ENCODE peak calls at places on chromosomes 1 and 21, in six cellular contexts. N, X, F, L, I and H are unnamed samples.

GRCh38 chr1:25998075-25998761 is 355 bp upstream of the PAFAH2 start:
- DNase-seq in I (peak; percentile 98), N (peak; percentile 95), F (peak; percentile 100), L (peak; percentile 88), X (peak; percentile 98), H (peak; percentile 93)

GRCh38 chr21:35682874-35683549 is 377.3 kb downstream of the SETD4 start:
- DNase-seq in X (no peak), I (no peak), L (no peak), F (peak; percentile 16), N (no peak), H (no peak)

GRCh38 chr1:233230011-233230410 is 65.5 kb downstream of the PCNX2 start:
- DNase-seq in N (no peak), L (no peak), I (no peak), F (no peak), X (no peak), H (no peak)

GRCh38 chr1:84062496-84062895 is 63.6 kb upstream of the TTLL7 start:
- DNase-seq in N (no peak), X (no peak), L (no peak), F (no peak), I (no peak), H (no peak)

GRCh38 chr1:33030575-33030974 is 6.1 kb downstream of the AK2 start:
- DNase-seq in L (no peak), I (no peak), N (no peak), F (peak; percentile 83), X (no peak), H (no peak)

GRCh38 chr1:176102700-176103244 is 104.3 kb downstream of the COP1 start:
- DNase-seq in N (no peak), L (no peak), X (no peak), F (peak; percentile 3), I (no peak), H (no peak)

GRCh38 chr1:77170687-77171086 is 48.5 kb downstream of the PIGK start:
- DNase-seq in N (no peak), F (peak; percentile 76), X (no peak), L (no peak), I (no peak), H (no peak)

GRCh38 chr1:117113199-117113598 is 8.3 kb downstream of the TRIM45 start:
- DNase-seq in I (no peak), X (no peak), L (no peak), F (no peak), N (no peak), H (no peak)

GRCh38 chr1:156648496-156648895 is 6.6 kb downstream of the BCAN start:
- DNase-seq in N (no peak), L (no peak), F (no peak), X (no peak), I (no peak), H (no peak)

GRCh38 chr1:43288058-43288784 is 2.8 kb upstream of the C1orf210 start:
- DNase-seq in F (no peak), I (no peak), L (no peak), X (no peak), N (no peak), H (no peak)

GRCh38 chr1:212630159-212630900 is 21.8 kb downstream of the ATF3 start:
- DNase-seq in X (peak; percentile 81), I (peak; percentile 84), L (peak; percentile 32), F (peak; percentile 66), N (peak; percentile 72), H (peak; percentile 39)

GRCh38 chr1:25253911-25254310 is 6.7 kb upstream of the RSRP1 start:
- DNase-seq in L (no peak), F (no peak), X (no peak), N (no peak), I (peak; percentile 43), H (no peak)

GRCh38 chr1:99645699-99646531 is at the start of gene PALMD:
- DNase-seq in I (peak; percentile 32), F (no peak), N (peak; percentile 39), X (no peak), L (no peak), H (no peak)

GRCh38 chr1:53110370-53111072 is 31.9 kb downstream of the SLC1A7 start:
- DNase-seq in N (no peak), F (peak; percentile 54), L (no peak), I (no peak), X (no peak), H (no peak)

GRCh38 chr1:171188388-171189266 is 3.5 kb downstream of the FMO2 start:
- DNase-seq in X (peak; percentile 55), L (no peak), I (peak; percentile 58), F (peak; percentile 91), N (peak; percentile 42), H (no peak)

GRCh38 chr1:245091818-245092637 is 62.8 kb upstream of the KIF26B start:
- DNase-seq in X (no peak), I (no peak), F (peak; percentile 94), L (no peak), N (peak; percentile 24), H (no peak)

GRCh38 chr1:211735208-211736170 is 60.1 kb upstream of the NEK2 start:
- DNase-seq in I (peak; percentile 44), F (peak; percentile 84), X (no peak), N (no peak), L (no peak), H (no peak)

GRCh38 chr1:1426961-1427934 is 6.2 kb upstream of the ANKRD65 start:
- DNase-seq in F (no peak), N (peak; percentile 69), X (no peak), L (no peak), I (peak; percentile 87), H (no peak)

GRCh38 chr21:18529253-18529652 is 125.7 kb upstream of the TMPRSS15 start:
- DNase-seq in F (peak; percentile 1), X (no peak), I (no peak), N (no peak), L (no peak), H (no peak)

GRCh38 chr1:156591432-156592157 is at the start of gene NAXE:
- DNase-seq in L (peak; percentile 73), F (peak; percentile 64), I (peak; percentile 81), X (peak; percentile 81), N (peak; percentile 73), H (peak; percentile 63)

GRCh38 chr1:172431721-172432192 is 11.3 kb downstream of the C1orf105 start:
- DNase-seq in F (no peak), L (no peak), N (no peak), X (no peak), I (peak; percentile 41), H (no peak)

GRCh38 chr1:77271851-77272250 is 10.0 kb upstream of the AK5 start:
- DNase-seq in X (no peak), F (peak; percentile 51), I (no peak), L (no peak), N (no peak), H (no peak)

GRCh38 chr1:221487781-221488520 is 253.9 kb downstream of the DUSP10 start:
- DNase-seq in N (no peak), F (peak; percentile 5), I (no peak), X (no peak), L (no peak), H (no peak)

GRCh38 chr1:108829498-108829916 is 27.4 kb downstream of the AKNAD1 start:
- DNase-seq in L (no peak), N (no peak), F (no peak), I (no peak), X (no peak), H (no peak)

GRCh38 chr1:160651428-160652064 is 4.7 kb upstream of the SLAMF1 start:
- DNase-seq in X (peak; percentile 38), N (no peak), I (no peak), L (no peak), F (no peak), H (no peak)

GRCh38 chr1:31984419-31985347 is 29.0 kb upstream of the KHDRBS1 start:
- DNase-seq in L (no peak), F (peak; percentile 40), N (no peak), I (no peak), X (no peak), H (peak; percentile 6)

GRCh38 chr1:181126871-181127587 is 38.5 kb downstream of the IER5 start:
- DNase-seq in X (no peak), N (no peak), L (no peak), I (no peak), F (no peak), H (no peak)

GRCh38 chr1:174965006-174965971 is 34.5 kb upstream of the CACYBP start:
- DNase-seq in L (no peak), I (no peak), N (no peak), X (peak; percentile 56), F (peak; percentile 38), H (no peak)

GRCh38 chr1:201628490-201628889 is 89.6 kb downstream of the NAV1 start:
- DNase-seq in X (no peak), F (no peak), L (no peak), N (peak; percentile 67), I (no peak), H (no peak)

GRCh38 chr1:95006681-95007080 is 66.1 kb downstream of the ALG14 start:
- DNase-seq in F (peak; percentile 50), I (no peak), L (no peak), X (no peak), N (no peak), H (no peak)

GRCh38 chr1:203650012-203650836 is 23.6 kb downstream of the ATP2B4 start:
- DNase-seq in X (peak; percentile 82), F (peak; percentile 75), I (peak; percentile 80), N (peak; percentile 90), L (peak; percentile 59), H (peak; percentile 14)

GRCh38 chr1:17214876-17215544 is 10.1 kb downstream of the PADI1 start:
- DNase-seq in I (no peak), L (no peak), X (no peak), N (no peak), F (no peak), H (peak; percentile 68)

GRCh38 chr1:36982708-36983107 is 51.6 kb downstream of the GRIK3 start:
- DNase-seq in F (no peak), I (no peak), L (no peak), X (no peak), N (no peak), H (no peak)

GRCh38 chr21:30839304-30839703 is 9.7 kb upstream of the KRTAP7-1 start:
- DNase-seq in L (no peak), I (peak; percentile 73), F (peak; percentile 1), X (no peak), N (peak; percentile 74), H (peak; percentile 23)

GRCh38 chr21:44370027-44370735 is 16.8 kb downstream of the TRPM2 start:
- DNase-seq in X (no peak), F (peak; percentile 2), N (peak; percentile 62), L (no peak), I (peak; percentile 75), H (no peak)

GRCh38 chr21:32771134-32771523 is 426 bp downstream of the PAXBP1 start:
- DNase-seq in L (no peak), N (peak; percentile 73), I (peak; percentile 57), F (peak; percentile 65), X (no peak), H (peak; percentile 49)

GRCh38 chr1:229104654-229105053 is 166.3 kb upstream of the RAB4A start:
- DNase-seq in F (no peak), L (no peak), X (no peak), I (no peak), N (no peak), H (no peak)

GRCh38 chr1:121525355-121525754 is 340.6 kb downstream of the SRGAP2C start:
- DNase-seq in L (no peak), N (no peak), X (no peak), I (no peak), F (no peak), H (no peak)

GRCh38 chr1:160993544-160993943 is 27.4 kb downstream of the F11R start:
- DNase-seq in F (peak; percentile 92), N (no peak), X (no peak), I (no peak), L (no peak), H (no peak)

GRCh38 chr1:228037401-228038386 is 30.9 kb downstream of the WNT3A start:
- DNase-seq in I (peak; percentile 36), F (peak; percentile 47), L (no peak), X (peak; percentile 62), N (peak; percentile 24), H (no peak)